ENCODE peak calls at places on chromosome 21, in nine cellular contexts. O is lower lobe of right lung; A is NCI-H1436; B is astrocyte of the hippocampus; M is HuH-7.5; H is spleen; D is activated CD8-positive, alpha-beta memory T cell treated with anti-CD3 and anti-CD28 coated beads, Interleukin-2, amount 50 U/mL, for 48 hours; N is left ventricle myocardium inferior; S is stimulated activated CD8-positive, alpha-beta memory T cell treated with anti-CD3 and anti-CD28 coated beads, Interleukin-2, amount 100 ng/mL, for 1 hour. P is an unnamed sample.

GRCh38 chr21:28714795-28715464 is 277.7 kb downstream of the LTN1 start:
- DNase-seq in O (no peak), A (no peak), B (peak), M (no peak), H (no peak), D (no peak), N (no peak), S (no peak), P (peak)

GRCh38 chr21:37696936-37697335 is 219.3 kb downstream of the KCNJ6 start:
- DNase-seq in O (no peak), A (no peak), B (no peak), M (no peak), H (no peak), D (no peak), N (no peak), S (no peak), P (no peak)

GRCh38 chr21:45294509-45295291 is 7.0 kb upstream of the POFUT2 start:
- DNase-seq in O (peak), A (no peak), B (peak), M (no peak), H (peak), D (peak), N (peak), S (no peak), P (peak)

GRCh38 chr21:33587792-33588484 is 546 bp downstream of the DONSON start:
- DNase-seq in O (peak), A (peak), B (peak), M (peak), H (no peak), D (peak), N (no peak), S (no peak), P (no peak)

GRCh38 chr21:44885615-44886014 is 12.1 kb upstream of the PTTG1IP start:
- DNase-seq in O (no peak), A (no peak), B (no peak), M (no peak), H (peak), D (no peak), N (no peak), S (no peak), P (no peak)

GRCh38 chr21:38911523-38912354 is 106.0 kb downstream of the ETS2 start:
- DNase-seq in O (no peak), A (no peak), B (no peak), M (no peak), H (no peak), D (no peak), N (no peak), S (no peak), P (no peak)

GRCh38 chr21:35738342-35738961 is 321.9 kb downstream of the SETD4 start:
- DNase-seq in O (no peak), A (no peak), B (peak), M (no peak), H (no peak), D (no peak), N (no peak), S (no peak), P (no peak)

GRCh38 chr21:38996355-38996754 is 186.9 kb downstream of the PSMG1 start:
- DNase-seq in O (no peak), A (no peak), B (no peak), M (no peak), H (no peak), D (no peak), N (no peak), S (no peak), P (no peak)

GRCh38 chr21:30072496-30072895 is 94.1 kb downstream of the CLDN17 start:
- DNase-seq in O (no peak), A (no peak), B (peak), M (no peak), H (no peak), D (no peak), N (no peak), S (no peak), P (no peak)

GRCh38 chr21:42118901-42119300 is 47.8 kb downstream of the UMODL1 start:
- DNase-seq in O (no peak), A (no peak), B (no peak), M (no peak), H (peak), D (no peak), N (no peak), S (no peak), P (no peak)

GRCh38 chr21:45267390-45267760 is 20.3 kb downstream of the POFUT2 start:
- DNase-seq in O (no peak), A (no peak), B (no peak), M (no peak), H (peak), D (peak), N (no peak), S (no peak), P (no peak)

GRCh38 chr21:19120591-19120990 is 717.0 kb upstream of the TMPRSS15 start:
- DNase-seq in O (no peak), A (no peak), B (no peak), M (no peak), H (no peak), D (no peak), N (no peak), S (no peak), P (no peak)